ENCODE peak calls at places on chromosome 11, in four cellular contexts. L is tibial nerve, N is glutamatergic neuron, V is Calu3. R is an unnamed sample.

GRCh38 chr11:13210424-13210823 is 67.2 kb upstream of the BMAL1 start:
- DNase-seq in L (peak), N (peak), V (peak), R (peak)

GRCh38 chr11:75303544-75304224 is 47.8 kb downstream of the ARRB1 start:
- DNase-seq in L (no peak), N (no peak), V (no peak), R (no peak)

GRCh38 chr11:91421586-91421985 is 803.0 kb upstream of the FAT3 start:
- DNase-seq in L (no peak), N (peak), V (no peak), R (no peak)

GRCh38 chr11:125916683-125917337 is 12.5 kb downstream of the DDX25 start:
- DNase-seq in L (no peak), N (no peak), V (peak), R (no peak)

GRCh38 chr11:60867871-60868681 is 734 bp downstream of the ZP1 start:
- DNase-seq in L (no peak), N (no peak), V (no peak), R (no peak)

GRCh38 chr11:73192272-73192671 is 25.8 kb upstream of the P2RY2 start:
- DNase-seq in L (no peak), N (peak), V (peak), R (no peak)

GRCh38 chr11:93908689-93909088 is 58.3 kb upstream of the VSTM5 start:
- DNase-seq in L (no peak), N (no peak), V (peak), R (no peak)

GRCh38 chr11:92409347-92409746 is 184.7 kb downstream of the FAT3 start:
- DNase-seq in L (no peak), N (no peak), V (no peak), R (no peak)

GRCh38 chr11:126459691-126460404 is 104.4 kb downstream of the ST3GAL4 start:
- DNase-seq in L (no peak), N (no peak), V (no peak), R (no peak)

GRCh38 chr11:70542811-70543210 is 144.5 kb downstream of the CTTN start:
- DNase-seq in L (no peak), N (no peak), V (no peak), R (no peak)

GRCh38 chr11:121933294-121933693 is 182.7 kb downstream of the BLID start:
- DNase-seq in L (no peak), N (no peak), V (no peak), R (no peak)

GRCh38 chr11:123233280-123233977 is 38.4 kb upstream of the CLMP start:
- DNase-seq in L (no peak), N (peak), V (no peak), R (no peak)

GRCh38 chr11:3104961-3105790 is 48.0 kb upstream of the CARS1 start:
- DNase-seq in L (no peak), N (no peak), V (no peak), R (no peak)

GRCh38 chr11:76658231-76658630 is 12.3 kb downstream of the LRRC32 start:
- DNase-seq in L (no peak), N (no peak), V (no peak), R (no peak)

GRCh38 chr11:115202061-115202460 is 302.2 kb downstream of the CADM1 start:
- DNase-seq in L (no peak), N (no peak), V (no peak), R (no peak)

GRCh38 chr11:93054881-93055280 is 85.4 kb downstream of the MTNR1B start:
- DNase-seq in L (no peak), N (no peak), V (peak), R (no peak)

GRCh38 chr11:33716236-33716635 is 15.6 kb upstream of the C11orf91 start:
- DNase-seq in L (no peak), N (no peak), V (no peak), R (no peak)

GRCh38 chr11:2217211-2218081 is 45.8 kb upstream of the TH start:
- DNase-seq in L (no peak), N (no peak), V (no peak), R (no peak)

GRCh38 chr11:69049490-69049867 is 747 bp downstream of the TPCN2 start:
- DNase-seq in L (no peak), N (no peak), V (no peak), R (peak)

GRCh38 chr11:21556936-21557335 is 635.9 kb upstream of the ANO5 start:
- DNase-seq in L (no peak), N (no peak), V (no peak), R (no peak)

GRCh38 chr11:132721526-132721925 is 810.8 kb downstream of the OPCML start:
- DNase-seq in L (no peak), N (no peak), V (no peak), R (no peak)

GRCh38 chr11:48124880-48125279 is 91.7 kb upstream of the OR4B1 start:
- DNase-seq in L (no peak), N (no peak), V (no peak), R (no peak)

GRCh38 chr11:72807789-72808188 is 6.4 kb upstream of the ATG16L2 start:
- DNase-seq in L (no peak), N (no peak), V (no peak), R (no peak)

GRCh38 chr11:13462311-13462927 is 603 bp downstream of the BTBD10 start:
- DNase-seq in L (peak), N (peak), V (peak), R (peak)

R was measured in HuH-7.5.